ENCODE peak calls at places on chromosomes 13 and 19, in nine cellular contexts. K is heart left ventricle, A is HCT116, Z is stomach, T is testis, O is Peyer's patch, Q is uterus, C is tibial nerve, Y is NB4. R is an unnamed sample.

GRCh38 chr19:29285878-29286277 is 72.9 kb upstream of the UQCRFS1 start:
- DNase-seq in Y (peak), Z (no peak), O (no peak), A (no peak), T (no peak), Q (peak), K (no peak), C (no peak), R (peak)

GRCh38 chr19:1285737-1286360 is at the start of gene EFNA2:
- DNase-seq in K (no peak), Y (no peak), O (no peak), C (no peak), A (no peak), T (no peak), Q (no peak), Z (no peak), R (no peak)

GRCh38 chr19:18153555-18154134 is 682 bp downstream of the PIK3R2 start:
- DNase-seq in A (no peak), C (no peak), O (peak), T (no peak), K (peak), Y (peak), Z (no peak), Q (no peak), R (peak)

GRCh38 chr13:42760949-42761348 is 20.4 kb upstream of the FAM216B start:
- DNase-seq in Q (peak), K (no peak), Y (no peak), A (no peak), C (no peak), T (no peak), O (no peak), Z (no peak), R (no peak)

GRCh38 chr19:41935781-41936415 is 7.6 kb upstream of the ERFL start:
- DNase-seq in T (no peak), K (no peak), Z (no peak), Y (no peak), Q (no peak), C (no peak), O (no peak), A (no peak), R (no peak)

GRCh38 chr13:43153436-43154082 is 130.2 kb downstream of the DNAJC15 start:
- DNase-seq in Y (no peak), Q (no peak), T (no peak), Z (no peak), C (no peak), K (no peak), O (no peak), A (no peak), R (no peak)

GRCh38 chr19:916645-917322 is 349 bp upstream of the KISS1R start:
- DNase-seq in T (no peak), K (no peak), C (no peak), Q (no peak), Z (no peak), A (no peak), O (no peak), Y (no peak), R (peak)

GRCh38 chr19:2171349-2172145 is 7.8 kb downstream of the DOT1L start:
- DNase-seq in T (peak), C (no peak), O (peak), Y (no peak), K (peak), A (no peak), Z (peak), Q (no peak), R (peak)

GRCh38 chr13:67518785-67519184 is 288.6 kb upstream of the PCDH9 start:
- DNase-seq in Y (no peak), Z (no peak), T (no peak), Q (no peak), C (no peak), O (no peak), A (no peak), K (no peak), R (no peak)

GRCh38 chr13:103133551-103133950 is 67.3 kb upstream of the SLC10A2 start:
- DNase-seq in C (no peak), Z (no peak), O (no peak), Y (no peak), K (no peak), T (no peak), A (no peak), Q (no peak), R (no peak)

GRCh38 chr13:40640845-40641458 is 25.5 kb downstream of the FOXO1 start:
- DNase-seq in T (no peak), Z (no peak), O (no peak), C (no peak), K (no peak), Y (peak), Q (no peak), A (no peak), R (no peak)

GRCh38 chr13:37968555-37968954 is 99.0 kb upstream of the TRPC4 start:
- DNase-seq in T (no peak), A (no peak), C (no peak), K (no peak), Q (no peak), Z (no peak), Y (no peak), O (no peak), R (no peak)

GRCh38 chr19:1668339-1669123 is 16.1 kb upstream of the TCF3 start:
- DNase-seq in C (no peak), A (no peak), Z (no peak), O (peak), Q (no peak), T (no peak), Y (no peak), K (no peak), R (no peak)

GRCh38 chr19:7515471-7516226 is at the start of gene ZNF358:
- DNase-seq in C (peak), Y (peak), A (no peak), Q (peak), K (peak), Z (peak), O (peak), T (peak), R (no peak)
- TF ChIP-seq POLR2A in C (no peak), Y (no peak), A (no peak), Q (no peak), K (peak), Z (no peak), O (no peak), T (no peak), R (no peak)

DNA sequence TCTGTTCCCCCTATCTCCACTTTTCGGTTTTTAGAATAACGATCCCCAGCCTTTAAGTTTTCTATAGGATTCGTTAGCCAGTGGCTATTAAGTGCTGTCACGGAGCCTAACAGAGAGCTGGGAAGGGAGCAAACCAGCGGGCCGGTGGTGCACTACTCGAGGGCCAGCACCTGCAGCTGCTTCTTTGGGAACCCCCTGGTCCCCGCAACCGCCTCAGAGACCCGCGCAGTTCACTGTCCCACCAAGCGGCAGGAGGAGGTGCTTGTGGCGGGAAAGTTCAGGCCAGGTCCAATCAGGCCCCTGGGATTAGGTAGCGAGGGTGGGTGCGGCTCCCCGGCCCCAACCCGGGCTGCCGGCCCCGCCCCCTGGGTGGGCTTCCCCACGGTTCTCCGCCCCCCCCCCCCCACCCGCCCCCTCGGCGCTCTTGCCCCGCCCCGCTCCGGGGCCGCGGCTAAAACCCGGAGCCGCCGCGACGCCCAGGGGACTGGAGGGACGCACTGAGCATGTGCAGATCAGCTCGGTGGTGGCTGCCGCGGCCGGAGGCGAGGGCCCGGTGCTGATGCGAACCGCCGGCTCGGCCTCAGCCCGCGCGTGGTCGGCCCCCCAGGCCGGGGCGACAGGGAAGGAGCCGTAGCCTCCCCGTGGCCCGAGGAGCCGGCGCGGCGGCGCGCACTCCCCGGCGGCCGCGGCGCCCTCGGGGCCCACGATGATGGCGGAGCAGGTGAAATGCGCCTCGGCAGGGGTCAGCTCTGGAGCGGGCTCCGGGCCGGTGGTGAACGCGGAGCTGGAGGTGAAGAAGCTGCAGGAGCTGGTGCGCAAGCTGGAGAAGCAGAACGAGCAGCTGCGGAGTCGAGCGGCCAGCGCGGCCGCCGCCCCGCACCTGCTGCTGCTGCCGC is at the start of gene SLAIN1:
- DNase-seq in O (peak), T (peak), C (peak), Q (peak), A (no peak), Z (peak), K (peak), Y (peak), R (peak)
- TF ChIP-seq POLR2A in O (no peak), T (no peak), C (no peak), Q (peak), A (no peak), Z (no peak), K (no peak), Y (peak), R (no peak)

DNA sequence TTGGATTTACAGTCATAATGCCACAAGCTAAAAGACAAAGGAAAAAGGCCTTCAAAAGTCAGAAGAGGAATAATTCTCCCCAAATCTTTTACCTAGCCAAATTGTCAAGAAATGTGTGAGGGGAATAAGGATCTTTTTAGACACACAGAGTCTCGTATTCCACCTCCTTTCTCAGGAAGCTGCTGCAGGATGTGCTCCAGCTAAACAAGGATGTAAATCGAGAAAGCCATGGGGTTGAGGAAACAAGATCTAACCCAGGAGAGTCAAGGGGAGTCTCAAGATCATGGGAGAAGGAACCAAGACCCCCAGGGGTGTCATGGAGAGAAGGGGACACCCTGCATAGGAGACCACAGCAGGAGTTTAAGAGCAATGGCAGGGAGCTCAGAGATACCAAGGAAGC is 147.4 kb downstream of the KDM4B start:
- DNase-seq in Y (no peak), T (no peak), K (no peak), Q (no peak), Z (no peak), O (no peak), A (no peak), C (no peak), R (no peak)
- TF ChIP-seq POLR2A in Y (no peak), T (no peak), K (no peak), Q (no peak), Z (no peak), O (no peak), A (no peak), C (no peak), R (no peak)

DNA sequence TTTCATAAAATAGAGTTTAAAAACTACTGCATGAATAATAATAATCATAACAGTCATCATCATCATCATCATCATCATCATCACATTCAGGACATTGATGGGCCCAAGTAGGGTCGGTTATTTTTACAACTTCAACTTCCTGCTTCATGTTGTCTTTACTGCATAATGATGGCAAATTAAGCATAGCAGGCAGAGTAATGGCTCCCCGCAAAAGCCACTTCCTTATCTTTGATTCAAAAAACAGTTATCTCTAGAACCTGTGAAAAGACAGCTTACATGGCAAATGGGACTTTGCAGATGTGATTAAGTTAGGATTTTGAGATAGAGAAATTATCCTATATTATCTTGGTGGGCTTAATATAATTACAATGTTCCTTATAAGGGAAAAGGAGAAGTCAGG is 792.9 kb downstream of the LIG4 start:
- DNase-seq in O (no peak), T (no peak), C (no peak), K (no peak), Z (no peak), Y (no peak), A (no peak), Q (no peak), R (no peak)
- TF ChIP-seq POLR2A in O (no peak), T (no peak), C (no peak), K (no peak), Z (no peak), Y (no peak), A (no peak), Q (no peak), R (no peak)

GRCh38 chr19:50025794-50026549 is at the start of gene ZNF473:
- DNase-seq in Y (peak), O (peak), K (peak), Q (peak), Z (peak), A (no peak), T (peak), C (peak), R (peak)
- TF ChIP-seq POLR2A in Y (peak), O (no peak), K (peak), Q (peak), Z (no peak), A (no peak), T (no peak), C (peak), R (no peak)

DNA sequence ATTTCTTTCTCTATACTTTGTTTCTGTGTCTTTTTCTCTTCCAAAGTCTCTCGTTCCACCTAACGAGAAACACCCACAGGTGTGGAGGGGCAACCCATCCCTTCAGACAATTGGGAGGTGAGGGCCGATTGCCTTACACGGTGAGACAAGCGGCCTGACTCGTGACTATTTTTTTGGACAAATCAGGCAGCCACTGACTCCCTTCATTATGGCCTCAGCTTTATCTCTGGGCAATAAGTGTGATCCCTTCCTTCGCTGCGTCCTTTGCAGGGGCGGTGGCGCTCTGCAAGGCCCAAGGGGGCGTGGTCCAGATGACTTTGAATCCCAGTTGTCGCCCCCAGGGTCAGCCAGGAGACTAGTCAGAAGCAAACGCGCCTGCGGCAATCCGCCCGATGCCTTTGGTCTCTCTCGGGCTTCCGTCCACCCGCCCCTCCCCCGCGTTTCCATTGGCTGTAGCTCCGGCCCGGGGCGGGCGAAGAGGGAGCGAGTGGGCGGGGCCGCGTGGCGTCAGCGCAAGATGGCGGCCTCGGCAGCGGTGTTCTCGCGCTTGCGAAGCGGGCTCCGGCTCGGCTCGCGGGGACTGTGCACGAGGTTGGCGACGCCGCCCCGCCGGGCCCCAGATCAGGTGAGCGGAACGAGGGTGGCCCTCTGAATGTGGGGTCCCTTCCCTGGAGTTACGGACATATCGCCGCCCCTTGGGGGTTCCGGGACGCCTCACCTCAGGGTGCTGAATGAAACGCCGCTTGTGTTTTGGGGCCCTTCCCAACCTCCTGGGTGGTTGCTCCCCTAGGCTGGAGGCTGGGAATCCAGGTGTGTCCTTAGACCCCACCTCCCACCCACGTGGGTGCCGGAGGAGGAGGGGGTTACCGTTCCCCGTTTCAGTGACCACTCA is at the start of gene TIMM50:
- DNase-seq in T (peak), A (peak), Q (peak), O (peak), Z (peak), Y (peak), C (peak), K (peak), R (peak)
- TF ChIP-seq POLR2A in T (peak), A (peak), Q (peak), O (peak), Z (no peak), Y (peak), C (peak), K (peak), R (peak)

GRCh38 chr13:113749507-113749906 is 9.5 kb upstream of the TMEM255B start:
- DNase-seq in Z (no peak), T (no peak), O (no peak), A (no peak), K (no peak), C (no peak), Q (no peak), Y (no peak), R (no peak)
- TF ChIP-seq POLR2A in Z (no peak), T (no peak), O (no peak), A (no peak), K (no peak), C (no peak), Q (no peak), Y (no peak), R (no peak)

DNA sequence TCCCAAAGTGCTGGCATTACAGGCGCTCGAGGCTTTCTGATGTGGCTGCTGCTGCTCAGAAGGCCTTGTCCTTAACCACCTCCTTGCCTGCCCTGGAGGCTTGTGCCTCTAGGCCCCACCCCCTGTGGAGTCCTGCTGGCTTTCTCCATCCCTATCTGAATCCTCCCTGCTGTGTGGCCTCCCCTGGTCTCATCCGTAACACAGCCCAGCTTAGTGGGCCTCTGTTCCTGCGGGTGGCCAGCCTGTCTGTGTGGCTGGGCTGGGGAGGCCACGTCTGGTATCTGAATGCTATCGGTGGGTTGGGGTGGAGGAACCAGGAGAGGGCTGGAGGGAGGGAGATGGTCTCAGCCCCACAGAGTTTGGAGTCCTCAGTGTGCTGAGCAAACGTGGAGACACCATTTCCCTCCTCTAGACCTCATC is 4.7 kb downstream of the RPL28 start:
- DNase-seq in T (no peak), Z (no peak), C (no peak), Y (no peak), O (no peak), A (no peak), K (no peak), Q (no peak), R (no peak)
- TF ChIP-seq POLR2A in T (no peak), Z (no peak), C (no peak), Y (no peak), O (no peak), A (no peak), K (no peak), Q (no peak), R (peak)

DNA sequence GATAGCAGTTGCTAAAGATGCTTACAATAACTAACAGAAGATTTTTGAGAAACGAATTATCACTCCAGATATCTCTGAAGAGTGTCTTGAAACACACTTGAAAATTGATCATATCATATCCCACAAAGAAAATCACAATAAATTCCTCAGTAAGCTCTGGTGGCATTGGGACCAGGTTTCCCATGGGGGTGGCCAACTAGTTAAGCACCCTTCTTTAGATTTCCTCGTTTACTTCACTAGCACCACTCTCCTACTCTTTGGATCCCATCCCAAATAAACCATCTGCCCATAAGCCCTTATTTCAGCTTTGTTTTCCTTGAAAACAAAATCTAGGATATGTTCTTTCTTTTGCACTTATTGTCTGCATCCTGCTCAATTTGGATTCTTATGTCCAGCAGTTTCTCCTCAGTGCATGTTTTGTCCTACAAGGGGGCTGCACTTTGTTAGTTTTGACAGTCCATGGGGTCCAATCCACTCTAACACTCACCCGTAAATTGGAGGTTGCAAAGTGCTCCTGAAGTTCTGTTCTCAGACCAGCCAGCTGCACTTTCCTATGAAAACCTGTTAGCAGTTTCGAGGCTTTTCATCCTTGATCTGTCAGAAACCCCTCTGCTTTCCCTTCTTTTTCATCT is 40.3 kb upstream of the FAM124A start:
- DNase-seq in A (no peak), Q (no peak), T (no peak), Y (no peak), Z (no peak), O (no peak), K (no peak), C (no peak), R (no peak)
- TF ChIP-seq POLR2A in A (no peak), Q (no peak), T (no peak), Y (no peak), Z (no peak), O (no peak), K (no peak), C (no peak), R (no peak)